ENCODE peak calls at places on chromosomes 4 and X, in six cellular contexts. F is mammary epithelial cell, I is foreskin fibroblast, G is heart left ventricle, M is GM12878, N is psoas muscle. U is an unnamed sample.

GRCh38 chrX:150767045-150767395 is 73.8 kb downstream of the MTMR1 start:
- DNase-seq in N (no peak), G (peak; percentile 45), F (no peak), M (no peak), I (peak; percentile 38), U (no peak)

GRCh38 chr4:25528391-25528790 is 127.3 kb upstream of the SLC34A2 start:
- DNase-seq in I (no peak), N (no peak), M (no peak), F (no peak), G (no peak), U (no peak)

GRCh38 chr4:15755781-15756180 is 22.3 kb upstream of the CD38 start:
- DNase-seq in M (no peak), G (no peak), N (no peak), I (no peak), F (no peak), U (no peak)

GRCh38 chr4:181792641-181793612 is 450.3 kb upstream of the TENM3 start:
- DNase-seq in F (peak; percentile 14), G (no peak), N (no peak), I (no peak), M (no peak), U (no peak)

GRCh38 chrX:40095588-40096394 is 2.0 kb downstream of the BCOR start:
- DNase-seq in N (no peak), M (no peak), G (peak; percentile 53), F (peak; percentile 18), I (peak; percentile 67), U (no peak)

GRCh38 chrX:71181558-71181909 is 36.9 kb downstream of the NLGN3 start:
- DNase-seq in M (no peak), G (no peak), N (no peak), I (no peak), F (no peak), U (no peak)

GRCh38 chr4:40990202-40990898 is 224.0 kb downstream of the APBB2 start:
- DNase-seq in N (no peak), G (no peak), I (peak; percentile 96), M (peak; percentile 53), F (peak; percentile 92), U (no peak)

GRCh38 chr4:86366920-86367319 is 7.1 kb upstream of the MAPK10 start:
- DNase-seq in F (no peak), I (no peak), G (no peak), N (no peak), M (no peak), U (no peak)

GRCh38 chr4:108433832-108434231 is 186.5 kb upstream of the RPL34 start:
- DNase-seq in N (no peak), I (peak; percentile 77), F (peak; percentile 53), G (no peak), M (no peak), U (no peak)

GRCh38 chr4:145333786-145334185 is 147.9 kb upstream of the SMAD1 start:
- DNase-seq in G (no peak), I (no peak), N (no peak), M (no peak), F (no peak), U (no peak)

DNA sequence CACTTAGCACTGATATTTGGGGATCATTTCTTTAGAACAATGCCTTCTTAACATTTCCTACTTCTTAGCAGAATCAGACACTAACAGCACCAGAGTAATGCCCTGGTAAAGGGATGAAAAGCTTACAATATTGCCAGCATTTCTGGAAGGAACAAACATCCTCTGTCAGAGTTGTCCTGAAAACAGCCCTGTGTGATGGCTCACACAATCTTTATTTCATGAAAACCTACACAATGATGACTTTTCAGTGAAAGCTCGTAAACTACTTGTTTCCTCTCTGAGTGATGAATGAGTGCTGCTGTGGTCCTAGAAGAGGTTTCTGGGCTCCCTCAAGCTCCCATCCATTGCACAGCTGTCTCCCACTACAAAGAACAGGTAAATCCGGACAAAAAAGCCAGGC is 52.8 kb downstream of the GPC4 start:
- DNase-seq in I (no peak), N (no peak), G (no peak), F (no peak), M (no peak), U (no peak)
- H3K4me3 ChIP-seq in I (no peak overlapping the region), N (no peak overlapping the region), G (no peak overlapping the region), F (no peak overlapping the region), M (no peak overlapping the region), U (no peak overlapping the region)

GRCh38 chr4:13541176-13541604 is 3.1 kb downstream of the NKX3-2 start:
- DNase-seq in G (no peak), I (no peak), F (no peak), M (no peak), N (no peak), U (no peak)

GRCh38 chr4:13543091-13543581 is 1.2 kb downstream of the NKX3-2 start:
- DNase-seq in F (no peak), N (no peak), I (no peak), G (no peak), M (no peak), U (no peak)

GRCh38 chr4:13543648-13544555 is at the start of gene NKX3-2:
- DNase-seq in G (no peak), N (no peak), I (peak; percentile 58), M (no peak), F (peak; percentile 45), U (no peak)

GRCh38 chr4:13541720-13542576 is 2.4 kb downstream of the NKX3-2 start:
- DNase-seq in I (no peak), N (no peak), F (no peak), G (no peak), M (no peak), U (no peak)

GRCh38 chr4:13542577-13543042 is 1.7 kb downstream of the NKX3-2 start:
- DNase-seq in N (no peak), G (no peak), M (no peak), I (no peak), F (no peak), U (no peak)
- H3K4me3 ChIP-seq in N (peak overlapping the region; percentile 46), G (no peak overlapping the region), M (no peak overlapping the region), I (no peak overlapping the region), F (no peak overlapping the region), U (peak overlapping the region; percentile 9)

GRCh38 chr4:1183985-1184773 is 11.8 kb upstream of the SPON2 start:
- DNase-seq in F (no peak), G (no peak), I (no peak), M (peak; percentile 64), N (no peak), U (no peak)
- H3K4me3 ChIP-seq in F (no peak overlapping the region), G (peak overlapping the region; percentile 38), I (no peak overlapping the region), M (peak overlapping the region; percentile 60), N (no peak overlapping the region), U (no peak overlapping the region)

GRCh38 chr4:156346959-156347385 is 393.3 kb upstream of the CTSO start:
- DNase-seq in I (no peak), G (no peak), F (no peak), N (no peak), M (no peak), U (no peak)
- H3K4me3 ChIP-seq in I (no peak overlapping the region), G (no peak overlapping the region), F (no peak overlapping the region), N (no peak overlapping the region), M (no peak overlapping the region), U (no peak overlapping the region)

DNA sequence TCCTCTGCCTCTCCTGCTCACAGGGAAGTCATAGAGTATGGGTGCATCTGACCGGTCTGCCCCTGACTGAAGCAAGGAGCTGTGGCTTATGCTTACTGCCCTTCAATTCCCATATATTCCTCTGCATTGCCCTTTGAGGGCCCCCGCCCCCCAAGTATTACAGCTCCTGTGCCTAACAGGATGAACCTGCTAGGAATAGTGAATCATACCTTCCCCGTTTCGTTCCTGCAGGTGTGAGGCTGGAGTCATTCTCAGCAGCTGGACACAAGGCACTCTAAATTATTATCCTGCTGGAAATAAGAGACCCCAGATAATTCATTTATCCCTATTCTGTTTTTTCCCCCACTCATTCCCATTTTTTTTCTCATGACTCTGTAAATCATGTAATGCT is 2.4 kb downstream of the KIT start:
- DNase-seq in N (no peak), I (no peak), M (no peak), G (no peak), F (peak; percentile 19), U (no peak)
- H3K4me3 ChIP-seq in N (no peak overlapping the region), I (peak overlapping the region; percentile 82), M (no peak overlapping the region), G (peak overlapping the region; percentile 75), F (no peak overlapping the region), U (peak overlapping the region; percentile 65)

GRCh38 chr4:173386751-173387150 is 12.2 kb downstream of the SCRG1 start:
- DNase-seq in I (no peak), F (no peak), N (no peak), G (no peak), M (no peak), U (no peak)

GRCh38 chr4:173381610-173382009 is 10.9 kb downstream of the SAP30 start:
- DNase-seq in N (no peak), M (no peak), G (no peak), F (no peak), I (no peak), U (no peak)

GRCh38 chr4:173379929-173380328 is 9.2 kb downstream of the SAP30 start:
- DNase-seq in G (no peak), F (no peak), M (no peak), N (no peak), I (no peak), U (no peak)

GRCh38 chr4:173380987-173381386 is 10.2 kb downstream of the SAP30 start:
- DNase-seq in M (no peak), G (no peak), F (no peak), N (no peak), I (no peak), U (no peak)

DNA sequence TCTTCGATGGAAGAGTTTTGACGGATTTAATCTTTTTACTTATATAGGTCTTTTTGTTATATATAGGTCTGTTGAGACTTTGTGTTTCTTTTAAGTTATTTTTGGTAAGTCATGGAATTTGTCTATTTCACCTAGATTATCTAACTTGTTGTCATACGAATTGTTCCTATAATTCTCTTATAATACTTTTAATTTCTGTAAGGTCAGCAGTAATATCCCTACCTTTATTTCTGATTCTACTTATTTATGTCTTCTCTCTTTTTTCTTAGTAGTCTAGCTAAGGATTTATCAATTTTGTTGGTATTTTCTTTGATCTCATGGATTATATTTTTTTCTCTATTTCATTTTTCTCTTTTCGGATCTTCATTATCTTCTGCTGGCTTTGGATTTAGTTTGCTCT is 11.6 kb downstream of the SAP30 start:
- DNase-seq in F (no peak), G (no peak), N (no peak), M (no peak), I (no peak), U (no peak)
- H3K4me3 ChIP-seq in F (no peak overlapping the region), G (no peak overlapping the region), N (no peak overlapping the region), M (no peak overlapping the region), I (no peak overlapping the region), U (no peak overlapping the region)